ENCODE peak calls at places on chromosomes 16 and 17, in seven cellular contexts. Y is breast epithelium, V is gastrocnemius medialis, R is A549, J is testis, H is spleen, O is right lobe of liver. A is an unnamed sample.

GRCh38 chr17:35099929-35100328 is 19.7 kb downstream of the RAD51D start:
- DNase-seq in Y (no peak), V (no peak), R (no peak), J (no peak), H (no peak), O (no peak), A (no peak)

GRCh38 chr16:3642397-3643094 is 11.9 kb upstream of the DNASE1 start:
- DNase-seq in Y (peak), V (no peak), R (no peak), J (peak), H (peak), O (no peak), A (no peak)

GRCh38 chr17:57902800-57903759 is 52.1 kb downstream of the CUEDC1 start:
- DNase-seq in Y (peak), V (peak), R (peak), J (peak), H (peak), O (peak), A (peak)

GRCh38 chr16:8565498-8565897 is 24.8 kb downstream of the TMEM114 start:
- DNase-seq in Y (no peak), V (no peak), R (no peak), J (no peak), H (no peak), O (no peak), A (no peak)

GRCh38 chr16:65546353-65546791 is 424.5 kb upstream of the CDH11 start:
- DNase-seq in Y (no peak), V (no peak), R (no peak), J (no peak), H (no peak), O (no peak), A (no peak)

GRCh38 chr16:89581861-89582563 is 6.5 kb downstream of the CPNE7 start:
- DNase-seq in Y (no peak), V (no peak), R (no peak), J (no peak), H (peak), O (peak), A (peak)

GRCh38 chr17:81808778-81809555 is 5.0 kb downstream of the GCGR start:
- DNase-seq in Y (no peak), V (no peak), R (no peak), J (no peak), H (no peak), O (no peak), A (no peak)

GRCh38 chr16:2854700-2855309 is 3.2 kb downstream of the PRSS22 start:
- DNase-seq in Y (no peak), V (no peak), R (no peak), J (no peak), H (peak), O (no peak), A (no peak)

GRCh38 chr16:21950782-21951521 is 2.2 kb upstream of the UQCRC2 start:
- DNase-seq in Y (no peak), V (no peak), R (peak), J (peak), H (no peak), O (no peak), A (no peak)

GRCh38 chr17:2020721-2021120 is 4.4 kb downstream of the RTN4RL1 start:
- DNase-seq in Y (no peak), V (no peak), R (no peak), J (no peak), H (peak), O (no peak), A (no peak)

GRCh38 chr17:43171761-43172487 is 910 bp downstream of the NBR1 start:
- DNase-seq in Y (no peak), V (peak), R (peak), J (peak), H (no peak), O (no peak), A (peak)

GRCh38 chr16:73214825-73215481 is 167.0 kb upstream of the ZFHX3 start:
- DNase-seq in Y (no peak), V (no peak), R (no peak), J (no peak), H (no peak), O (no peak), A (no peak)

GRCh38 chr16:80300876-80301275 is 239.9 kb upstream of the DYNLRB2 start:
- DNase-seq in Y (no peak), V (no peak), R (no peak), J (no peak), H (no peak), O (no peak), A (peak)

GRCh38 chr17:33124871-33125551 is 133.4 kb downstream of the SPACA3 start:
- DNase-seq in Y (no peak), V (no peak), R (no peak), J (no peak), H (no peak), O (no peak), A (no peak)

GRCh38 chr17:73561066-73561465 is 83.2 kb downstream of the SDK2 start:
- DNase-seq in Y (no peak), V (no peak), R (no peak), J (no peak), H (no peak), O (no peak), A (no peak)

GRCh38 chr16:53912155-53912554 is 208.2 kb downstream of the FTO start:
- DNase-seq in Y (no peak), V (no peak), R (no peak), J (no peak), H (no peak), O (no peak), A (no peak)

GRCh38 chr17:44804301-44805061 is 25.6 kb downstream of the GJC1 start:
- DNase-seq in Y (no peak), V (no peak), R (no peak), J (peak), H (no peak), O (no peak), A (no peak)

GRCh38 chr17:8859029-8859803 is 8.3 kb downstream of the PIK3R6 start:
- DNase-seq in Y (no peak), V (no peak), R (no peak), J (no peak), H (no peak), O (no peak), A (no peak)

GRCh38 chr16:20966746-20967145 is 66.2 kb downstream of the LYRM1 start:
- DNase-seq in Y (no peak), V (no peak), R (no peak), J (no peak), H (peak), O (no peak), A (no peak)

GRCh38 chr17:30950669-30951399 is 20.0 kb upstream of the RNF135 start:
- DNase-seq in Y (no peak), V (peak), R (no peak), J (no peak), H (peak), O (peak), A (peak)

GRCh38 chr17:80694992-80695912 is 150.6 kb downstream of the RPTOR start:
- DNase-seq in Y (no peak), V (no peak), R (no peak), J (no peak), H (no peak), O (no peak), A (no peak)

GRCh38 chr17:3256575-3256974 is 41.6 kb downstream of the OR3A1 start:
- DNase-seq in Y (no peak), V (no peak), R (no peak), J (no peak), H (no peak), O (no peak), A (no peak)

GRCh38 chr17:43125133-43125966 is at the start of gene BRCA1:
- DNase-seq in Y (peak), V (peak), R (peak), J (peak), H (peak), O (peak), A (peak)

GRCh38 chr16:90022209-90023077 is 3.2 kb upstream of the DBNDD1 start:
- DNase-seq in Y (peak), V (peak), R (peak), J (peak), H (peak), O (peak), A (peak)

GRCh38 chr17:12463102-12463501 is 202.6 kb upstream of the MYOCD start:
- DNase-seq in Y (no peak), V (no peak), R (no peak), J (no peak), H (no peak), O (no peak), A (no peak)

GRCh38 chr16:55480228-55480655 is 1.2 kb downstream of the MMP2 start:
- DNase-seq in Y (peak), V (peak), R (no peak), J (peak), H (no peak), O (peak), A (no peak)

GRCh38 chr16:72480926-72481325 is 309.0 kb upstream of the PMFBP1 start:
- DNase-seq in Y (no peak), V (no peak), R (no peak), J (no peak), H (no peak), O (no peak), A (no peak)

GRCh38 chr16:54503436-54503835 is 216.8 kb upstream of the IRX3 start:
- DNase-seq in Y (no peak), V (no peak), R (no peak), J (no peak), H (no peak), O (no peak), A (no peak)

GRCh38 chr17:57109393-57110151 is 24.5 kb downstream of the AKAP1 start:
- DNase-seq in Y (no peak), V (peak), R (no peak), J (no peak), H (no peak), O (peak), A (no peak)

GRCh38 chr16:46852130-46852529 is 21.1 kb upstream of the C16orf87 start:
- DNase-seq in Y (no peak), V (no peak), R (no peak), J (no peak), H (no peak), O (no peak), A (no peak)

GRCh38 chr16:79981814-79982213 is 381.3 kb upstream of the MAF start:
- DNase-seq in Y (no peak), V (no peak), R (no peak), J (no peak), H (no peak), O (no peak), A (no peak)

GRCh38 chr17:30113213-30113612 is 3.4 kb upstream of the NSRP1 start:
- DNase-seq in Y (no peak), V (no peak), R (no peak), J (no peak), H (no peak), O (peak), A (no peak)

GRCh38 chr16:30997887-30998711 is 12.3 kb downstream of the STX1B start:
- DNase-seq in Y (no peak), V (no peak), R (peak), J (no peak), H (no peak), O (no peak), A (peak)

GRCh38 chr17:1709971-1710806 is at the start of gene TLCD2:
- DNase-seq in Y (no peak), V (peak), R (peak), J (peak), H (peak), O (peak), A (peak)

GRCh38 chr16:24861461-24861860 is 15.7 kb downstream of the SLC5A11 start:
- DNase-seq in Y (no peak), V (no peak), R (no peak), J (no peak), H (no peak), O (no peak), A (no peak)

GRCh38 chr17:32286518-32286900 is 20.9 kb downstream of the RHBDL3 start:
- DNase-seq in Y (no peak), V (no peak), R (no peak), J (no peak), H (no peak), O (no peak), A (no peak)

GRCh38 chr17:45372325-45372869 is 55.6 kb upstream of the MAP3K14 start:
- DNase-seq in Y (peak), V (no peak), R (peak), J (no peak), H (no peak), O (no peak), A (no peak)

GRCh38 chr16:14097182-14097951 is 26.2 kb downstream of the MRTFB start:
- DNase-seq in Y (no peak), V (no peak), R (no peak), J (no peak), H (no peak), O (no peak), A (no peak)

GRCh38 chr17:27269201-27269600 is 24.7 kb upstream of the WSB1 start:
- DNase-seq in Y (no peak), V (no peak), R (no peak), J (no peak), H (no peak), O (no peak), A (no peak)

GRCh38 chr17:72614476-72614870 is 478.0 kb downstream of the SLC39A11 start:
- DNase-seq in Y (no peak), V (no peak), R (no peak), J (no peak), H (no peak), O (no peak), A (no peak)

GRCh38 chr17:4711671-4712111 is 1.3 kb downstream of the ARRB2 start:
- DNase-seq in Y (no peak), V (peak), R (no peak), J (peak), H (no peak), O (peak), A (no peak)
- TF ChIP-seq POLR2A in Y (no peak), V (no peak), R (no peak), J (no peak), H (no peak), O (peak), A (no peak)

GRCh38 chr17:77107506-77108433 is 33.0 kb upstream of the SEC14L1 start:
- DNase-seq in Y (no peak), V (no peak), R (no peak), J (no peak), H (no peak), O (no peak), A (no peak)

GRCh38 chr17:77109159-77110005 is 31.4 kb upstream of the SEC14L1 start:
- DNase-seq in Y (no peak), V (no peak), R (no peak), J (no peak), H (no peak), O (no peak), A (no peak)

GRCh38 chr17:77110006-77110374 is 30.8 kb upstream of the SEC14L1 start:
- DNase-seq in Y (no peak), V (no peak), R (no peak), J (no peak), H (no peak), O (no peak), A (no peak)

GRCh38 chr17:77105706-77106105 is 35.1 kb upstream of the SEC14L1 start:
- DNase-seq in Y (no peak), V (no peak), R (no peak), J (no peak), H (no peak), O (no peak), A (no peak)

DNA sequence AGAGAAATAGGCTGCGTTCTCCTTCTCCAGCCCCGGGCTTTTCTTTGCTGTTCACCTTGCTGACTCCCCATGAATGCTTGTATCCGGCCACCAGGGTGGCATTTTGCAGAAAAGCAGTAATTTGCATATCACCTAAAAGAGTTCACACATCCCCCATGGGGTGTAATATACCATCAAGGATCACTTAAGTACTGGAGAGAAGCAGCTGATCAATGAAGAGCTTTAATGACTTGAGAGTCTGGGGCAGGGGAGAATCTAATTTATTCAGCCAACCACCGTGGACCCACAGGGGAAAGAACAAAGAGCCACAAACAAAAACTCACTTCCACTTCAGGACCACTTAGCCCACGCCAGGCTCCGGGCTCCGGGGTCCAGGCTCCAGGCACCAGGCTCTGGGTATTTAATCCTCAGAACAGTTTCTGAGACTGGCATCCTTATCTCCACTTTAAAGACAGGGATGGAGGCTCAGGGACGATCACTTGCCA is 33.9 kb upstream of the SEC14L1 start:
- DNase-seq in Y (no peak), V (no peak), R (no peak), J (no peak), H (no peak), O (no peak), A (no peak)
- TF ChIP-seq POLR2A in Y (no peak), V (no peak), R (no peak), J (no peak), H (no peak), O (no peak), A (no peak)

DNA sequence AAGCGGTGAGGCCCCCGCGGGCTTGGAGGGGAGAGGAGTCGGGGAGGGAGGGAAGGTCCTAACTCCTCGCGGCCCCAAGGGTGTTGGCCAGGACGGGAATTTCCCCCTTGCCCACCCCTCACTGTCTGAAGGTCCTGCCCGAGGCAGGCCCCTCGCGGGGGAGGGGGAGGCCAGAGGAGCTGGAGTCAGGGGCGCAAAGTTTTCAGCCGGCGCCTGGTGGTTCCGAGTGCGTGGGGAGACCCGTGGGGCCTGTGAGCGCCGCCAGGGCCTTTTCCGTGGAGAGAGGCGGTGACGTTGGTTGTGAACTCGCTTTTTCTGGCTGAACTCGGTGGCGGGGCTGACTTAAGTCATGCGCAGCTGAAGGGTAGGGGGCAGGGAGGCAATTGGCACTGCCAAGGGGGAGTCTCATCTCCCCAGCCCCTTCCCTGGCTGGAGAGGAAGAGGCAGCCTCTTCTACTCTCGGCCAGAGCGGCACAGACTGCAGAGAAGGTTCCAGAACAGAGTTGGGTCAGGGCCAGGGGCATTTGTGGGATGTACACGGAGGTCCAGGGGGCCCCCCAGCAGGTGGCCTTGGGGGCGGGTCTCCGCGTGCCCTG is 1.5 kb downstream of the CACNA1H start:
- DNase-seq in Y (no peak), V (no peak), R (peak), J (no peak), H (no peak), O (no peak), A (no peak)
- TF ChIP-seq POLR2A in Y (no peak), V (no peak), R (no peak), J (no peak), H (no peak), O (no peak), A (no peak)

DNA sequence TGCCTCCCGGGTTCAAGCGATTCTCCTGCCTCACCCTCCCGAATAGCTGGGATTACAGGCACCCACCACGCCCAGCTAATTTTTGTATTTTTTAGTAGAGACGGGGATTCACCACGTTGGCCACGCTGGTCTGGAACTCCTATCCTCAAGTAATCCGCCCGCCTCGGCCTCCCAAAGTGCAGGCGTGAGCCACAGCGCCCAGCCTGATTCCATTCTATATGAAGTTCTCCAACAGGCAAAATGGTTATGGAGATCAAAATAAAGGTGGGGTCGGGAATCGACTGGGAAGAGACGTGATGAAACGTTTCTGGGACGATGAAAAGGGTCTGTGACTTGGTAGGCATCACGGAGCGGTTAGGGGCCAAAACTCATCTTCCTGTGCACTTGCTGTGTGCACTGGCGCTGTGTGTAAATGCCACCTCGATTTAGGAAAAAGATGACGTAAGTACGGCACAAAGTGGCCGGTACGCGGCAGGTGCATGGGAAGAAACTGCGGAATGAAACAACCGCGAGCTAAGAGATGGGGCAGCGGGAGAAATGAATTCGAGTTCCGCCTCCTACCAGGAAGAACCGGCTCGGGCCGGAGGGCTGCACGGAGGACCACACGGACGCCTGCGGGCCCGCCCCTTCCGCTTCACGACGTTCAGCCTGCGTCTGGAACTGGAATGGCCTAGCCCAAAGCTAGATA is 1.6 kb downstream of the TP53 start:
- DNase-seq in Y (peak), V (peak), R (peak), J (peak), H (peak), O (peak), A (peak)
- TF ChIP-seq POLR2A in Y (peak), V (peak), R (peak), J (no peak), H (no peak), O (no peak), A (no peak)

GRCh38 chr16:4933871-4934395 is 3.0 kb downstream of the PPL start:
- DNase-seq in Y (no peak), V (no peak), R (no peak), J (no peak), H (no peak), O (no peak), A (no peak)
- TF ChIP-seq POLR2A in Y (no peak), V (no peak), R (no peak), J (no peak), H (no peak), O (no peak), A (no peak)

DNA sequence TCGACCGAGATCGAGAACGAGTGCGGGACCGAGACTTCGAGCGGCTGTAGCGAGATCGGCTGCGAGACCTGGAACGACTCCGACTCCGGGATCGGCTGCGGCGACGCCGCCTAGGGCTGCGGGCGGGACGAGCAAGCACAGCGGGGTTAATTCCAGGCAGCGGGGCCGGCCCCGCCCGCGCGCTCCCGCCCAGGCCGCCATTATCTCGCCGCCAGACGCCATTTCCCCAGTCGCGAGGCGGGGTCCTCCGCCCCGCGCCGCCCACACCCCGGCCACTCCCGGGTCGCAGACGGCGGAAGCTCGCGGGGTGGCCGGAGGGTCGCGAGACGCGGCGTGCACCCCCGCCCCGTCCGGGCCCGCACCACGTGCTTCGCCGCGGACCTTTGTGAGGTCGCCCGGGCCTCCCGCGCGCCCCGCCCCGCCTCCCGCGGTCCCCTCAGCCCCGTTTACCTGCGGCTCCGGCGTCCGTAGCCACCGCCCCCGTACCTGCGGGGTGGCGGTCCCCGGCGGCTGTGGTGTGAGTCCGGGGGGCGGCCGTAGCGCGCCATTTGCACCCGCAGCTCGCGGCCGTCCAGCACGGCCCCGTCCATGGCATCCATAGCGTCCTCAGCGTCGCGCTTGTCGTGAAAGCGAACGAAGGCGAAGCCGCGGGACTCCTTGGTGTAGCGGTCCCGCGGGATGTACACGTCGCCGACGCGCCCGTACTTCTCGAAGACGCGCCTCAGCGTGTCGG is 616 bp downstream of the SRSF2 start:
- DNase-seq in Y (peak), V (peak), R (no peak), J (peak), H (peak), O (peak), A (no peak)
- TF ChIP-seq POLR2A in Y (no peak), V (peak), R (no peak), J (no peak), H (no peak), O (peak), A (no peak)

GRCh38 chr17:48023408-48024148 is 14.0 kb downstream of the COPZ2 start:
- DNase-seq in Y (peak), V (peak), R (peak), J (peak), H (peak), O (peak), A (peak)
- TF ChIP-seq POLR2A in Y (no peak), V (no peak), R (peak), J (no peak), H (no peak), O (peak), A (peak)